ENCODE peak calls at places on chromosomes 5 and 9, in eight cellular contexts. One of them, this sample, is unnamed.

GRCh38 chr9:80892703-80893102 is 796.6 kb downstream of the TLE1 start:
- DNase-seq in activated CD8-positive, alpha-beta memory T cell treated with anti-CD3 and anti-CD28 coated beads for 48 hours: no peak
- DNase-seq in Daoy: no peak
- DNase-seq in A549: no peak
- DNase-seq in effector memory CD4-positive, alpha-beta T cell: no peak
- DNase-seq in activated T-cell treated with anti-CD3 and anti-CD28 coated beads, Interleukin-2, amount 50 U/mL, for 4 hours: no peak
- DNase-seq in body of pancreas: no peak
- DNase-seq in stromal cell of bone marrow: no peak
- DNase-seq in this sample: no peak

GRCh38 chr9:124599121-124599795 is 92.1 kb upstream of the NR5A1 start:
- DNase-seq in activated CD8-positive, alpha-beta memory T cell treated with anti-CD3 and anti-CD28 coated beads for 48 hours: no peak
- DNase-seq in Daoy: no peak
- DNase-seq in A549: no peak
- DNase-seq in effector memory CD4-positive, alpha-beta T cell: no peak
- DNase-seq in activated T-cell treated with anti-CD3 and anti-CD28 coated beads, Interleukin-2, amount 50 U/mL, for 4 hours: no peak
- DNase-seq in body of pancreas: no peak
- DNase-seq in stromal cell of bone marrow: no peak
- DNase-seq in this sample: no peak

GRCh38 chr5:126433708-126434107 is 10.5 kb downstream of the GRAMD2B start:
- DNase-seq in activated CD8-positive, alpha-beta memory T cell treated with anti-CD3 and anti-CD28 coated beads for 48 hours: no peak
- DNase-seq in Daoy: no peak
- DNase-seq in A549: no peak
- DNase-seq in effector memory CD4-positive, alpha-beta T cell: no peak
- DNase-seq in activated T-cell treated with anti-CD3 and anti-CD28 coated beads, Interleukin-2, amount 50 U/mL, for 4 hours: no peak
- DNase-seq in body of pancreas: no peak
- DNase-seq in stromal cell of bone marrow: no peak
- DNase-seq in this sample: no peak

GRCh38 chr9:70435948-70436347 is 21.5 kb upstream of the KLF9 start:
- DNase-seq in activated CD8-positive, alpha-beta memory T cell treated with anti-CD3 and anti-CD28 coated beads for 48 hours: no peak
- DNase-seq in Daoy: peak
- DNase-seq in A549: no peak
- DNase-seq in effector memory CD4-positive, alpha-beta T cell: no peak
- DNase-seq in activated T-cell treated with anti-CD3 and anti-CD28 coated beads, Interleukin-2, amount 50 U/mL, for 4 hours: no peak
- DNase-seq in body of pancreas: no peak
- DNase-seq in stromal cell of bone marrow: peak
- DNase-seq in this sample: peak

GRCh38 chr5:129749101-129749500 is 1.2 kb downstream of the MINAR2 start:
- DNase-seq in activated CD8-positive, alpha-beta memory T cell treated with anti-CD3 and anti-CD28 coated beads for 48 hours: no peak
- DNase-seq in Daoy: no peak
- DNase-seq in A549: no peak
- DNase-seq in effector memory CD4-positive, alpha-beta T cell: no peak
- DNase-seq in activated T-cell treated with anti-CD3 and anti-CD28 coated beads, Interleukin-2, amount 50 U/mL, for 4 hours: no peak
- DNase-seq in body of pancreas: no peak
- DNase-seq in stromal cell of bone marrow: no peak
- DNase-seq in this sample: no peak

GRCh38 chr9:89461302-89461701 is 36.6 kb downstream of the SEMA4D start:
- DNase-seq in activated CD8-positive, alpha-beta memory T cell treated with anti-CD3 and anti-CD28 coated beads for 48 hours: no peak
- DNase-seq in Daoy: peak
- DNase-seq in A549: no peak
- DNase-seq in effector memory CD4-positive, alpha-beta T cell: no peak
- DNase-seq in activated T-cell treated with anti-CD3 and anti-CD28 coated beads, Interleukin-2, amount 50 U/mL, for 4 hours: no peak
- DNase-seq in body of pancreas: no peak
- DNase-seq in stromal cell of bone marrow: peak
- DNase-seq in this sample: peak

GRCh38 chr9:24095246-24095645 is 269.2 kb upstream of the ELAVL2 start:
- DNase-seq in activated CD8-positive, alpha-beta memory T cell treated with anti-CD3 and anti-CD28 coated beads for 48 hours: no peak
- DNase-seq in Daoy: no peak
- DNase-seq in A549: no peak
- DNase-seq in effector memory CD4-positive, alpha-beta T cell: no peak
- DNase-seq in activated T-cell treated with anti-CD3 and anti-CD28 coated beads, Interleukin-2, amount 50 U/mL, for 4 hours: no peak
- DNase-seq in body of pancreas: no peak
- DNase-seq in stromal cell of bone marrow: no peak
- DNase-seq in this sample: no peak

GRCh38 chr9:504921-505821 is 290.5 kb downstream of the DOCK8 start:
- DNase-seq in activated CD8-positive, alpha-beta memory T cell treated with anti-CD3 and anti-CD28 coated beads for 48 hours: no peak
- DNase-seq in Daoy: peak
- DNase-seq in A549: peak
- DNase-seq in effector memory CD4-positive, alpha-beta T cell: no peak
- DNase-seq in activated T-cell treated with anti-CD3 and anti-CD28 coated beads, Interleukin-2, amount 50 U/mL, for 4 hours: peak
- DNase-seq in body of pancreas: peak
- DNase-seq in stromal cell of bone marrow: no peak
- DNase-seq in this sample: no peak

GRCh38 chr9:2255128-2255527 is 240.0 kb downstream of the SMARCA2 start:
- DNase-seq in activated CD8-positive, alpha-beta memory T cell treated with anti-CD3 and anti-CD28 coated beads for 48 hours: no peak
- DNase-seq in Daoy: peak
- DNase-seq in A549: no peak
- DNase-seq in effector memory CD4-positive, alpha-beta T cell: no peak
- DNase-seq in activated T-cell treated with anti-CD3 and anti-CD28 coated beads, Interleukin-2, amount 50 U/mL, for 4 hours: no peak
- DNase-seq in body of pancreas: no peak
- DNase-seq in stromal cell of bone marrow: no peak
- DNase-seq in this sample: no peak

GRCh38 chr9:69898714-69899209 is 78.1 kb downstream of the CFAP95 start:
- DNase-seq in activated CD8-positive, alpha-beta memory T cell treated with anti-CD3 and anti-CD28 coated beads for 48 hours: no peak
- DNase-seq in Daoy: peak
- DNase-seq in A549: peak
- DNase-seq in effector memory CD4-positive, alpha-beta T cell: no peak
- DNase-seq in activated T-cell treated with anti-CD3 and anti-CD28 coated beads, Interleukin-2, amount 50 U/mL, for 4 hours: no peak
- DNase-seq in body of pancreas: no peak
- DNase-seq in stromal cell of bone marrow: peak
- DNase-seq in this sample: peak

GRCh38 chr9:89534464-89534863 is 36.6 kb upstream of the SEMA4D start:
- DNase-seq in activated CD8-positive, alpha-beta memory T cell treated with anti-CD3 and anti-CD28 coated beads for 48 hours: no peak
- DNase-seq in Daoy: no peak
- DNase-seq in A549: no peak
- DNase-seq in effector memory CD4-positive, alpha-beta T cell: no peak
- DNase-seq in activated T-cell treated with anti-CD3 and anti-CD28 coated beads, Interleukin-2, amount 50 U/mL, for 4 hours: no peak
- DNase-seq in body of pancreas: no peak
- DNase-seq in stromal cell of bone marrow: no peak
- DNase-seq in this sample: no peak

GRCh38 chr9:115035872-115036612 is 81.9 kb downstream of the TNC start:
- DNase-seq in activated CD8-positive, alpha-beta memory T cell treated with anti-CD3 and anti-CD28 coated beads for 48 hours: peak
- DNase-seq in Daoy: peak
- DNase-seq in A549: no peak
- DNase-seq in effector memory CD4-positive, alpha-beta T cell: no peak
- DNase-seq in activated T-cell treated with anti-CD3 and anti-CD28 coated beads, Interleukin-2, amount 50 U/mL, for 4 hours: no peak
- DNase-seq in body of pancreas: no peak
- DNase-seq in stromal cell of bone marrow: peak
- DNase-seq in this sample: no peak

GRCh38 chr9:2157277-2158105 is 142.3 kb downstream of the SMARCA2 start:
- DNase-seq in activated CD8-positive, alpha-beta memory T cell treated with anti-CD3 and anti-CD28 coated beads for 48 hours: no peak
- DNase-seq in Daoy: peak
- DNase-seq in A549: peak
- DNase-seq in effector memory CD4-positive, alpha-beta T cell: no peak
- DNase-seq in activated T-cell treated with anti-CD3 and anti-CD28 coated beads, Interleukin-2, amount 50 U/mL, for 4 hours: no peak
- DNase-seq in body of pancreas: peak
- DNase-seq in stromal cell of bone marrow: peak
- DNase-seq in this sample: peak

GRCh38 chr9:137049544-137050449 is 3.8 kb upstream of the NPDC1 start:
- DNase-seq in activated CD8-positive, alpha-beta memory T cell treated with anti-CD3 and anti-CD28 coated beads for 48 hours: no peak
- DNase-seq in Daoy: peak
- DNase-seq in A549: peak
- DNase-seq in effector memory CD4-positive, alpha-beta T cell: peak
- DNase-seq in activated T-cell treated with anti-CD3 and anti-CD28 coated beads, Interleukin-2, amount 50 U/mL, for 4 hours: peak
- DNase-seq in body of pancreas: peak
- DNase-seq in stromal cell of bone marrow: no peak
- DNase-seq in this sample: no peak

GRCh38 chr5:20023686-20024085 is 35.7 kb upstream of the CDH18 start:
- DNase-seq in activated CD8-positive, alpha-beta memory T cell treated with anti-CD3 and anti-CD28 coated beads for 48 hours: no peak
- DNase-seq in Daoy: peak
- DNase-seq in A549: no peak
- DNase-seq in effector memory CD4-positive, alpha-beta T cell: no peak
- DNase-seq in activated T-cell treated with anti-CD3 and anti-CD28 coated beads, Interleukin-2, amount 50 U/mL, for 4 hours: no peak
- DNase-seq in body of pancreas: no peak
- DNase-seq in stromal cell of bone marrow: no peak
- DNase-seq in this sample: peak

GRCh38 chr9:31683126-31683525 is 701.3 kb upstream of the ACO1 start:
- DNase-seq in activated CD8-positive, alpha-beta memory T cell treated with anti-CD3 and anti-CD28 coated beads for 48 hours: no peak
- DNase-seq in Daoy: no peak
- DNase-seq in A549: no peak
- DNase-seq in effector memory CD4-positive, alpha-beta T cell: no peak
- DNase-seq in activated T-cell treated with anti-CD3 and anti-CD28 coated beads, Interleukin-2, amount 50 U/mL, for 4 hours: no peak
- DNase-seq in body of pancreas: no peak
- DNase-seq in stromal cell of bone marrow: no peak
- DNase-seq in this sample: no peak

GRCh38 chr5:28156981-28157380 is 1118.6 kb upstream of the CDH9 start:
- DNase-seq in activated CD8-positive, alpha-beta memory T cell treated with anti-CD3 and anti-CD28 coated beads for 48 hours: no peak
- DNase-seq in Daoy: no peak
- DNase-seq in A549: no peak
- DNase-seq in effector memory CD4-positive, alpha-beta T cell: no peak
- DNase-seq in activated T-cell treated with anti-CD3 and anti-CD28 coated beads, Interleukin-2, amount 50 U/mL, for 4 hours: no peak
- DNase-seq in body of pancreas: no peak
- DNase-seq in stromal cell of bone marrow: no peak
- DNase-seq in this sample: no peak

GRCh38 chr9:98916660-98917059 is 27.0 kb upstream of the COL15A1 start:
- DNase-seq in activated CD8-positive, alpha-beta memory T cell treated with anti-CD3 and anti-CD28 coated beads for 48 hours: no peak
- DNase-seq in Daoy: no peak
- DNase-seq in A549: no peak
- DNase-seq in effector memory CD4-positive, alpha-beta T cell: no peak
- DNase-seq in activated T-cell treated with anti-CD3 and anti-CD28 coated beads, Interleukin-2, amount 50 U/mL, for 4 hours: no peak
- DNase-seq in body of pancreas: peak
- DNase-seq in stromal cell of bone marrow: no peak
- DNase-seq in this sample: no peak

GRCh38 chr5:9523090-9523813 is 22.6 kb downstream of the SEMA5A start:
- DNase-seq in activated CD8-positive, alpha-beta memory T cell treated with anti-CD3 and anti-CD28 coated beads for 48 hours: no peak
- DNase-seq in Daoy: no peak
- DNase-seq in A549: no peak
- DNase-seq in effector memory CD4-positive, alpha-beta T cell: no peak
- DNase-seq in activated T-cell treated with anti-CD3 and anti-CD28 coated beads, Interleukin-2, amount 50 U/mL, for 4 hours: no peak
- DNase-seq in body of pancreas: no peak
- DNase-seq in stromal cell of bone marrow: no peak
- DNase-seq in this sample: peak

This sample was measured in HT1080.